ENCODE peak calls at places on chromosomes 5 and 9, in five cellular contexts. D is suprapubic skin, R is A549, K is HCT116, O is endothelial cell of umbilical vein. V is an unnamed sample. For H3K9me3 and H3K4me1, the result is how much of the 10 kb centered on the place peaks cover.

GRCh38 chr5:159735749-159736660 is 180.3 kb upstream of the ADRA1B start:
- DNase-seq in D (no peak), R (no peak), K (no peak), O (no peak), V (no peak)

GRCh38 chr5:42984307-42984706 is 55.8 kb downstream of the ANXA2R start:
- DNase-seq in D (no peak), R (peak), K (no peak), O (peak), V (no peak)

GRCh38 chr9:134291452-134291881 is 34.8 kb upstream of the RXRA start:
- DNase-seq in D (no peak), R (no peak), K (no peak), O (no peak), V (no peak)

GRCh38 chr5:32499261-32499660 is 54.7 kb upstream of the ZFR start:
- DNase-seq in D (no peak), R (no peak), K (no peak), O (no peak), V (no peak)

GRCh38 chr5:6088706-6089105 is 289.6 kb downstream of the MED10 start:
- DNase-seq in D (no peak), R (no peak), K (no peak), O (no peak), V (no peak)

GRCh38 chr9:92728831-92729734 is 35.5 kb downstream of the BICD2 start:
- DNase-seq in D (peak), R (no peak), K (no peak), O (no peak), V (no peak)

GRCh38 chr5:153504726-153505125 is 14.3 kb downstream of the GRIA1 start:
- DNase-seq in D (no peak), R (no peak), K (no peak), O (no peak), V (no peak)

GRCh38 chr9:38371495-38371894 is 21.0 kb upstream of the ALDH1B1 start:
- DNase-seq in D (no peak), R (peak), K (peak), O (no peak), V (peak)

GRCh38 chr5:1793966-1794895 is 5.4 kb downstream of the MRPL36 start:
- DNase-seq in D (peak), R (no peak), K (no peak), O (no peak), V (no peak)

GRCh38 chr5:179111267-179112207 is 51.4 kb downstream of the ZNF354C start:
- DNase-seq in D (no peak), R (no peak), K (no peak), O (no peak), V (no peak)

GRCh38 chr5:179114756-179115155 is 54.6 kb downstream of the ZNF354C start:
- DNase-seq in D (peak), R (no peak), K (no peak), O (no peak), V (no peak)

GRCh38 chr5:179113945-179114641 is 53.9 kb downstream of the ZNF354C start:
- DNase-seq in D (peak), R (no peak), K (no peak), O (no peak), V (peak)

GRCh38 chr5:179112469-179113142 is 52.4 kb downstream of the ZNF354C start:
- DNase-seq in D (no peak), R (no peak), K (no peak), O (no peak), V (no peak)

GRCh38 chr5:179113143-179113530 is 53.0 kb downstream of the ZNF354C start:
- DNase-seq in D (peak), R (no peak), K (no peak), O (no peak), V (peak)
- H3K9me3 ChIP-seq in D (under half), R (under half), K (under half), O (under half), V (under half)

GRCh38 chr5:173778784-173779304 is 109.3 kb upstream of the CPEB4 start:
- DNase-seq in D (no peak), R (peak), K (no peak), O (peak), V (no peak)
- TF ChIP-seq POLR2A in D (no peak), R (no peak), K (no peak), O (no peak), V (no peak)

DNA sequence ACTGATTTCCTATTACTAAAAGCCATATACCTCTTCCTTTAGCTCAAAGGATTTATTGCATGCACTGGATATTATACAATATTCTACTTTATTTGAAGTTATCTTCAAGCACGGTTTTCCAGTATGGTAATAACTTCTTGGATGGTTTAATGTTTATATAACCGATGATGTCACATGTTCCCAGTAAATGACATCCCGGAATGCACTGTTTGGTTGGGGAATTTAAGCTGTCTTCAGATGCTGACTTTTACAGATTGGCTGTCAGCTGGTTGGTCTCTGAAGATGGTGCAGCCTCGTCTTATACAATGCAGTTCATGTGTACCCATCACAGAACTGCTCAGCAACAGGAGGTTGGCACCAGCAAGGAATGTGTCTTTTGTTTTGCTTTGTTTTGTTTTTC is 143.9 kb downstream of the PRKACG start:
- DNase-seq in D (no peak), R (no peak), K (no peak), O (no peak), V (no peak)
- H3K4me1 ChIP-seq in D (under half), R (under half), K (under half), O (under half), V (under half)

DNA sequence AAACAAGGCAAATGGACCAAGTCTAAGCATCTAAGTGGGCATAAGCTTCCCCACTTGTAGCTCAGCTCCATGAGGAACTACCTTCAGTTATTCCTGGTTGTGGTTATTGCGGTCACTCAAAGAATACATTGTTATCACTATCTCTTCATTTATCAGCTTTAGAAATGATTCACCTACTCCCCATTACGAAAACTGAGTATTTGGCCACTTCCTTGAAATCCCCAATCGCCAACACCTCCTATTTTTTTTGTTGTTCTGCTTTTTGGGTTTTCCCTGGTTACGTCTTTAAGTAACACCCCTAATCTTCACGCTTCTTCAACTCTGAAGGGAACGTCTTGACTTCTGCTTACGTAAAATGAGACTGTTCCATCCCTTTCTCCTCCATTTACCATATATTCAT is 20.7 kb downstream of the MAPK9 start:
- DNase-seq in D (no peak), R (no peak), K (no peak), O (no peak), V (no peak)
- H3K9me3 ChIP-seq in D (under half), R (half or more), K (under half), O (under half), V (under half)

GRCh38 chr9:76642701-76643209 is 121.5 kb upstream of the PCA3 start:
- DNase-seq in D (no peak), R (no peak), K (no peak), O (no peak), V (no peak)

GRCh38 chr9:76637426-76637825 is 126.8 kb upstream of the PCA3 start:
- DNase-seq in D (no peak), R (no peak), K (no peak), O (no peak), V (no peak)

GRCh38 chr9:76642074-76642473 is 122.2 kb upstream of the PCA3 start:
- DNase-seq in D (no peak), R (no peak), K (no peak), O (no peak), V (no peak)

GRCh38 chr9:76634356-76635054 is 129.7 kb upstream of the PCA3 start:
- DNase-seq in D (no peak), R (peak), K (peak), O (peak), V (no peak)

DNA sequence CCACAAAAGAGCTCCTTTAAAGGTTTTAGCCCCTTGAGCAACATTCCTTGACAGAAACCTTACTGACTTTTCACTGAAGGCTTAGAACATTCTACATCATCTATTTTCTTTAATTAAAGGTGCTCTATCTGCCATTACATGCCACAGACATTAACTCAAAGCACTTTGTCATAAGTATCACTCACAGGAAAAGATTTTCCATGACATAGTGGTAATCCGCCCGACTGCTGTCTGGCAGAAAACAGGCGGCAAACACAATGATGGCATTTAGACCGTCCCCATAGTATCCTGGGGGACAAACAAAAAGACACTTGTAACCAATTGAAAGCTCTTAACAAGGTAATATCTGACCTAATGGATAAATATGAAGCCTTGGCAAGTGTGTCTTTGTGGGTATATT is 126.2 kb upstream of the PCA3 start:
- DNase-seq in D (no peak), R (no peak), K (no peak), O (no peak), V (no peak)
- TF ChIP-seq POLR2A in D (no peak), R (no peak), K (no peak), O (no peak), V (no peak)

GRCh38 chr5:143002459-143003327 is 232.5 kb downstream of the ARHGAP26 start:
- DNase-seq in D (no peak), R (peak), K (no peak), O (peak), V (peak)
- H3K4me1 ChIP-seq in D (under half), R (under half), K (under half), O (under half), V (under half)

DNA sequence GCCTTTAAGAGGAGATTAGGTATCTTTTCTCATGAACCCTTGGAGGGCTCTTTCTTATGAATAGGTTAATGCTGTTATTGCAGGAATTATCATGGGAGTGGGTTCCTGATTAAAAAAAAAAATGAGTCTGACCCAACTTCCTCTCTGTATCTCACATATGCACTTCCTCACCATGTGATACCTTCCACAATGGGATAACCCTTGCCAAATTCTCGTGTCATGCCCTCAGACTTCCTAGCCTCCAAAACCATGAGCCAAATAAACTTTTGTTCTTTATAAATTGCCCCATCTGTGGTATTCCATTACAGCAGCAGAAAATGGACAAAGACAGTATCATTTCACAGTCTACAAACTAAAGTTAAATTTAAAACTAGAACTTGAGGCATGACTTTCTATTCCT is 1.0 kb downstream of the OR1B1 start:
- DNase-seq in D (no peak), R (no peak), K (no peak), O (peak), V (peak)
- H3K9me3 ChIP-seq in D (under half), R (under half), K (under half), O (under half), V (under half)

DNA sequence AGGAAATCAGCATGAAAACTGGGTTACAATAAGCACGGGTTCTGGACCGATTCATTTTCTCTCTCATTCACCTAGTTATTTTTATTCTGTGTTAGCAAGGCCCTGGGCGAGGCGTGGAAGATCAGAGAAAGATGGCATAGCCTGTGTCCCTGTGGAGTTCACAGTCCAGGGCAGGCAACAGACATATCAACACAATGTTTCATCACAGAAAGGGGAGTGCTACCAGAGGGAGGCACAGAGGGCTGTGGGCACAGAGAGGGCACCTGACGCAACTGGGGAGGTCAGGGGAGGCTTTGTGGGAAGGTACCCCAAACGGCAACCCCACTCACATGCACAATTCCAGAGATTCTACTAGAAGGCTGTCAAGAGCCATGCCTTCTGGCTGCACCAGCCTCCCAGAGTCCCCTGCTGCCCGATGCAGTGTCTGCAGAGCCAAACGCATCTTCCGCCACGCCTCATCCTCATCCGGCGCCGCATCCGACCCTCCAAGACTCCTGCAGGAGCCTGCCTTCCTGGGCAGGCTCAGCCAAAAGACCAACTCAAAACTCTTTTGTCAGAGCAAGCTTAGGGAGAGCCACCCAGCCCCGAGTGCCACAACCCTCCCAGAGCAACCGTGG is 1.4 kb downstream of the FAM193B start:
- DNase-seq in D (no peak), R (no peak), K (no peak), O (no peak), V (no peak)
- TF ChIP-seq POLR2A in D (no peak), R (no peak), K (no peak), O (no peak), V (peak)

GRCh38 chr9:97558701-97559101 is 57.2 kb downstream of the TMOD1 start:
- DNase-seq in D (no peak), R (no peak), K (no peak), O (no peak), V (no peak)
- H3K4me1 ChIP-seq in D (under half), R (under half), K (under half), O (under half), V (under half)

V was measured in adrenal gland.